ENCODE peak calls at places on chromosomes 12 and 14, in seven cellular contexts. O, F, S, L, M, R and W are unnamed samples.

GRCh38 chr14:27672047-27672446 is 1074.2 kb upstream of the NOVA1 start:
- DNase-seq in O (no peak), F (peak; percentile 20), S (no peak), L (no peak), M (no peak), R (no peak), W (no peak)

GRCh38 chr12:19451196-19451595 is 11.9 kb downstream of the AEBP2 start:
- DNase-seq in O (no peak), F (no peak), S (no peak), L (no peak), M (no peak), R (peak; percentile 27), W (no peak)

GRCh38 chr12:59937148-59937547 is 341.3 kb downstream of the SLC16A7 start:
- DNase-seq in O (no peak), F (no peak), S (no peak), L (no peak), M (no peak), R (no peak), W (no peak)

GRCh38 chr14:64707661-64708060 is 3.4 kb downstream of the PLEKHG3 start:
- DNase-seq in O (no peak), F (no peak), S (no peak), L (no peak), M (peak; percentile 81), R (no peak), W (no peak)

GRCh38 chr12:13223176-13223806 is 26.8 kb downstream of the EMP1 start:
- DNase-seq in O (no peak), F (no peak), S (no peak), L (no peak), M (peak; percentile 55), R (no peak), W (no peak)

GRCh38 chr12:55619352-55620138 is 17.1 kb upstream of the OR10P1 start:
- DNase-seq in O (peak; percentile 32), F (peak; percentile 88), S (peak; percentile 43), L (peak; percentile 74), M (peak; percentile 92), R (peak; percentile 62), W (peak; percentile 21)

GRCh38 chr12:76777765-76778216 is 13.9 kb downstream of the ZDHHC17 start:
- DNase-seq in O (peak; percentile 48), F (peak; percentile 61), S (no peak), L (peak; percentile 53), M (no peak), R (no peak), W (peak; percentile 22)

GRCh38 chr14:74348735-74349463 is 628 bp downstream of the VRTN start:
- DNase-seq in O (no peak), F (peak; percentile 12), S (no peak), L (no peak), M (no peak), R (no peak), W (no peak)

DNA sequence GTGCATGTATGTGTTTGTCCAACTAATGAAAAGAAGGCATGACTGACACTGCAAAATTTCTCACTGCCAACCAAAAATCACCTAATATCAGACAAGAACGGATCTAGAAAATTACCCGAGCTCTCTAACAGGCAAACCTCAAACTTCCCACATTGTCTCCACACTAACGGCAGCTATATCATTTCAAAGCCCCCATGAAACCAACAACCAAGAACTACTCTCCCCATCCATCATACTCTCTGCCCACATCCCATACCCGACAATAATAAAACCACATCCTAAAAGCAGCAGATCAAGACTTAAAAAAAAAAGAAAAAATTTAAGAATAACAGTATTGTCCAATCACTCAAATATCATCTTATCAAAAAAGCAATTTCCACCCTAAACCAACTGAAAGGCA is 227.0 kb downstream of the CEP128 start:
- DNase-seq in O (no peak), F (no peak), S (no peak), L (no peak), M (no peak), R (no peak), W (no peak)
- TF ChIP-seq TAF1 in O (no peak), F (no peak), S (no peak), L (no peak), M (no peak), R (no peak), W (no peak)

DNA sequence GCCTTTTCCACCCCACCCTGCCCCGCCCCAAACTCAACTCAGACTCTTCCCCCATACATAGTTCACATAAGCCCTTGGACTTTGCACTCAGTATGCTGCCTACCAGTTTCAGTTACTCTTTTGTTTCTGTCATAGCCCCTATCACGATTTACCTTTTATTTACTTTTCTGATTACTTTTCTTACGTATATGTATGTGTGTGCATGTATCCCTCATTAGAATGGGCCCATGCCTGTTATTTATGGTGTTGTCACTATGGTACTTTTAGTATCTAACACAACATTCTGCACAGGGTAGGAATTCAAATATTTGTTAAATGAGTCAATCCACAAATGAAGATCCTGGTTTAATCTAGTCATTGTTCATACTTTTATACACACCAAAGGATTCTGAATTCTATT is 16.5 kb upstream of the LUM start:
- DNase-seq in O (no peak), F (no peak), S (no peak), L (no peak), M (peak; percentile 41), R (no peak), W (no peak)
- TF ChIP-seq TAF1 in O (no peak), F (no peak), S (no peak), L (no peak), M (no peak), R (no peak), W (no peak)

DNA sequence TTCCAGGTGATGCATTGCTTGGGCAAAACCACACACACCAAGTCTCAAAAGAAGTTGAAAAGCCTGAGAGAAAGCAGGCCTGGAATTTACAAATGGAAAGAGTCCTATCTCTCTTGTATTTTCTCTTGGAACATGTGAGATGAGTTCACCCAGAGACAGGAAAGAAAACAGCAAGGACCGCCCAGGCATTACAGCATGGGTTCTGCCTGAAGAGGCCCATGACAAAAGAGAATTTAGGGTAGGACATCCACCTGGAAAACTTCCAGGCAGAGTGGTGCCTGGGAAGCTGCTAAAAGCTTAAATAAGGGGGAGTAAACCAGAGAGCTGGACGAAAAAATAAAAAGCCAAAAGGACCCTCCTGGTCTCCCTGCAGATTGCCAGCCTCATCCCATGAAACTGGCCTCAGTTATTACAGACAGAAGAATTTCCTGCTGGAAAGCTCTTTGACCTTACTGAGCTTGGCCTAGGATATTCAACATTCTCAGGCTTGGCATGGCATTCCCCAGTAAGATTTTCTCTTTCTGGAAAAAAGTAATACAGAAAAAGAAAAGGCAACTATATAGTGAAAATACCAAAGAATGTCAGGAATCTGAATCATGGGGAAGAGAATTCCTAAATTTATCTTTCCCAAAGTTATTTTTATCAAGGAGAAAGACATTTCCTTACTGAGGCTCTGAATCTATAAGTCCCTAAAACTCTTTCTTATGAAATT is 121.3 kb upstream of the NUDT4 start:
- DNase-seq in O (no peak), F (no peak), S (no peak), L (no peak), M (no peak), R (no peak), W (no peak)
- TF ChIP-seq TAF1 in O (no peak), F (no peak), S (no peak), L (no peak), M (no peak), R (no peak), W (no peak)

DNA sequence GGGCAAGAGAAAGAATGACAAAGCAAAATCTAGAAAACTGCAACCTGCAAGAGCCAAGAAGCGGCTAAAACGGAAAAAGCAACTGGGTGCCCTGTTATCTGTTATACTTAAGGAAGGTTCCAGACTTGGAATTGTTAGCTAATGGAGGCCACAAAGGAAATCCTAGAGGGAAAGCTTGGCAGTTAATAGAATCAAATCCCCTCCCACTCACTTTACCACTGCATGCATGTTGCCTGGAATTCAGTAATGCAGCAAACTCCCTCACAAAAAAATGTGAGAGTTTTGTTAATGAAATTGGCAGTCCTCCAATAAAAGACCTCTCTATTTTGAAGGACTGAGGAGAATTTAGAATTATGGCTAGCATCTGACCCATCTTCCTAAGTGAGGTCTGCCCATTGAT is 164.2 kb upstream of the SOX5 start:
- DNase-seq in O (no peak), F (no peak), S (no peak), L (no peak), M (no peak), R (no peak), W (no peak)
- TF ChIP-seq TAF1 in O (no peak), F (no peak), S (no peak), L (no peak), M (no peak), R (no peak), W (no peak)

GRCh38 chr14:104794099-104794498 is 1.4 kb downstream of the AKT1 start:
- DNase-seq in O (peak; percentile 76), F (peak; percentile 75), S (peak; percentile 46), L (no peak), M (peak; percentile 57), R (peak; percentile 92), W (no peak)
- TF ChIP-seq TAF1 in O (no peak), F (no peak), S (peak; percentile 23), L (no peak), M (no peak), R (no peak), W (no peak)